ENCODE peak calls at places on chromosomes 2 and 18, in five cellular contexts. P is IMR-90; O is CD4-positive, alpha-beta memory T cell; L is tibial nerve; R is mucosa of descending colon. B is an unnamed sample. For H3K4me1, the result is how much of the 10 kb centered on the place peaks cover.

GRCh38 chr2:19746611-19747309 is 155.0 kb downstream of the TTC32 start:
- DNase-seq in P (peak), O (no peak), L (no peak), R (no peak), B (no peak)

GRCh38 chr2:96325884-96326255 is 753 bp downstream of the ITPRIPL1 start:
- DNase-seq in P (no peak), O (peak), L (no peak), R (peak), B (peak)

GRCh38 chr18:58572680-58573079 is 56.2 kb downstream of the ALPK2 start:
- DNase-seq in P (no peak), O (no peak), L (no peak), R (no peak), B (no peak)

GRCh38 chr2:45786831-45787357 is 135.4 kb downstream of the PRKCE start:
- DNase-seq in P (peak), O (no peak), L (no peak), R (no peak), B (no peak)

GRCh38 chr2:1550658-1551316 is 137.5 kb downstream of the TPO start:
- DNase-seq in P (peak), O (peak), L (peak), R (peak), B (peak)

GRCh38 chr2:85564144-85564563 is 2.9 kb upstream of the GGCX start:
- DNase-seq in P (no peak), O (no peak), L (no peak), R (no peak), B (no peak)

GRCh38 chr2:120346034-120346666 is at the start of gene INHBB:
- DNase-seq in P (no peak), O (no peak), L (no peak), R (peak), B (no peak)

GRCh38 chr2:11540148-11540995 is 6.5 kb downstream of the GREB1 start:
- DNase-seq in P (no peak), O (no peak), L (peak), R (no peak), B (no peak)

GRCh38 chr2:42830922-42831574 is 38.7 kb upstream of the HAAO start:
- DNase-seq in P (no peak), O (no peak), L (no peak), R (no peak), B (no peak)

GRCh38 chr2:38515155-38516074 is 87.3 kb downstream of the HNRNPLL start:
- DNase-seq in P (peak), O (no peak), L (peak), R (no peak), B (peak)

GRCh38 chr2:98524168-98524567 is 79.5 kb downstream of the INPP4A start:
- DNase-seq in P (peak), O (no peak), L (no peak), R (no peak), B (no peak)

GRCh38 chr2:873651-874580 is 76.7 kb upstream of the SNTG2 start:
- DNase-seq in P (no peak), O (no peak), L (no peak), R (no peak), B (no peak)

GRCh38 chr2:219350938-219351280 is 18.4 kb upstream of the RESP18 start:
- DNase-seq in P (peak), O (no peak), L (no peak), R (no peak), B (no peak)

GRCh38 chr2:109083771-109084170 is 45.2 kb upstream of the SH3RF3 start:
- DNase-seq in P (no peak), O (no peak), L (no peak), R (no peak), B (no peak)

GRCh38 chr2:22626621-22627020 is 758.4 kb upstream of the KLHL29 start:
- DNase-seq in P (no peak), O (no peak), L (no peak), R (peak), B (no peak)

GRCh38 chr2:145546091-145546490 is 1026.2 kb upstream of the ZEB2 start:
- DNase-seq in P (peak), O (no peak), L (no peak), R (peak), B (no peak)

GRCh38 chr18:24426073-24426397 is 435 bp upstream of the IMPACT start:
- DNase-seq in P (no peak), O (no peak), L (no peak), R (no peak), B (no peak)

GRCh38 chr2:19462228-19462627 is 103.8 kb upstream of the OSR1 start:
- DNase-seq in P (no peak), O (no peak), L (no peak), R (no peak), B (no peak)

GRCh38 chr18:23333827-23334226 is 119.3 kb upstream of the RIOK3 start:
- DNase-seq in P (no peak), O (no peak), L (no peak), R (no peak), B (no peak)

GRCh38 chr2:119008108-119008507 is 66.1 kb downstream of the MARCO start:
- DNase-seq in P (no peak), O (no peak), L (no peak), R (peak), B (no peak)

GRCh38 chr18:46158498-46158897 is 54.3 kb downstream of the HAUS1 start:
- DNase-seq in P (peak), O (no peak), L (no peak), R (no peak), B (no peak)

GRCh38 chr2:234483568-234484251 is 13.2 kb downstream of the ARL4C start:
- DNase-seq in P (no peak), O (peak), L (no peak), R (peak), B (peak)

GRCh38 chr18:64717026-64717425 is 568.1 kb upstream of the LINC00305 start:
- DNase-seq in P (no peak), O (no peak), L (no peak), R (no peak), B (no peak)

GRCh38 chr2:59761966-59762365 is 791.5 kb downstream of the BCL11A start:
- DNase-seq in P (no peak), O (no peak), L (no peak), R (no peak), B (no peak)

GRCh38 chr2:223772363-223772762 is 65.0 kb downstream of the AP1S3 start:
- DNase-seq in P (no peak), O (no peak), L (no peak), R (no peak), B (no peak)

DNA sequence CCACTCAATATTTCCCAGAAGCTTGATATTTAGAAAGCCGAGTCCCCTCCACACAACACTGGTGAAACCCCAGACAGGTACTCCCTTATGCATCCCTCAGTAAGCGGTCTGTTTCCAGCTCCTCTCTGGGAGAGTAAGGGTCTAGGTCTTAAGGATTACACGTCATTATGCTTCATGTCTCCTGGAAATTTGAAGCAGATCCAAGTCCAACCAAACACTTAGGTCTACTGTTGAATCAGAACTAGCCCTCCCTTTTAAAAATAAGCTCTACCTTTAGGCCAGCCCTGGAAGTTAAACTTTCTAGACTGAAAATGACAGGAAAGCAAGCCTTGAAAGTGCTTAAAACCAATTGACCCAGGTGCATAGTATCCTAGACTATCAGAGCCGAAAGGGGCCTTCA is 1.5 kb upstream of the OST4 start:
- DNase-seq in P (peak), O (no peak), L (no peak), R (no peak), B (no peak)
- H3K4me1 ChIP-seq in P (under half), O (half or more), L (half or more), R (under half), B (under half)

GRCh38 chr18:48675912-48676311 is 137.1 kb downstream of the CTIF start:
- DNase-seq in P (no peak), O (no peak), L (no peak), R (no peak), B (peak)
- H3K4me1 ChIP-seq in P (under half), O (under half), L (under half), R (under half), B (under half)

DNA sequence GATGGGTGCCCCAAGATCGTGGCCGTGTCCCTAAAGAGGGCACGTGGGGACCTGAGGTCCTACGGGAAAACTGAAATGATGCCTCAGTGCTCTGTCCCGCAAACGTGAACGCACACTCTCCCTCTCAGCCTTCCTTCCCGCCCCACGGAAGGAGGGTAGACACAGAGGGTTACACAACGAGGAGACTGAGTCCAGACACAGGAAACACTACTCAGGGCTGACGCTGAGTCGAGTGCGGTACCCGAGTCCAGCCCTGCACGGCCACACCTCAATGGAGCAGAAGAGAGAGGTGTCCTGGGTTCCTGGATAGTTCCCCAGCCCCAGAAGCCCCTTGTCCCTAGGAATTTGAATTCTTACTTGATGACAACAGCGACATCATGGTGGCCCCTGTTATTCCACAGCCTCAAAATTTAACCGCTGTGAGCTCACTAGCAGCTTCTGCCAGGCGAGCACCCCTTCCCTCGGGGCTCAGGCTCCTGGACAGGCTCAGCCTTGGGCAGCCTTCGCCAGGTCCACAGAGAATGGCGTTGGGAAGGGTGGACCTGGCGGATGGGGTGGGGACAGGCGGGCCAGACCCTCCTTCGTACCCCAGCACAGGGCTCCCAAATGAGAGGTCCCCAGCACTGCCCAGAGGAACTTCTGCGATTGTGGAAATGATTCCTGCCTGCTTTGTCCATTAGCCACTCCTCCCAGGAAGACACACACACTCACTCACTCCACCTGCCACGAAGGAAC is 980 bp upstream of the RNPEPL1 start:
- DNase-seq in P (no peak), O (peak), L (no peak), R (peak), B (peak)
- H3K4me1 ChIP-seq in P (under half), O (half or more), L (half or more), R (half or more), B (under half)

GRCh38 chr2:64655873-64656272 is 2.2 kb upstream of the SERTAD2 start:
- DNase-seq in P (no peak), O (no peak), L (no peak), R (no peak), B (no peak)
- H3K4me1 ChIP-seq in P (under half), O (under half), L (under half), R (under half), B (under half)

DNA sequence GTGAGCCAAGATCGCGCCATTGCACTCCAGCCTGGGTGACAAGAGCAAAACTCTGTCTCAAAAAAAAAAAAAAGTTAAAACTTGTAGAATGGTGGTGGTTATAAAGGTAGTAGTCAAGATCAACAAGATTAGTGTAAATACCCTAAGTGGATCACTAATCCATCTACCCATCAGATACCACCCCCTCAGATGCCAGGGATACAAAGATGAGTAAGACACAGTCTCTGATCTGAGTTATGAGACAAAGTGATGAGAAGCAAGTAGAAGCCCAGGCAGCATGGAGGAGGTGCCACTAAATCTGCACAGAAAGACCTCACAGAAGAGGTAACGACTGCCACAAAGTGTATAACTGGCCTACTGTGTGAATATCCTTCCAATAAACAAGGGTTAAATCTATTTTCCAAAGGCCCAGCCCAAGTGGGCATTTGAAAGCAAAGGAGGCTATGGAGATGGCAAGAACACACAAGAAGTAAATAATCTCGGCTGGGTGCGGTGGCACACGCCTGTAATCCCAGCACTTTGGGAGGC is 20.2 kb downstream of the NFE2L2 start:
- DNase-seq in P (no peak), O (no peak), L (no peak), R (no peak), B (no peak)
- H3K4me1 ChIP-seq in P (under half), O (half or more), L (half or more), R (half or more), B (half or more)

GRCh38 chr2:112829931-112830330 is 6.6 kb downstream of the IL1B start:
- DNase-seq in P (no peak), O (no peak), L (no peak), R (no peak), B (no peak)

GRCh38 chr2:112827786-112828185 is 8.8 kb downstream of the IL1B start:
- DNase-seq in P (no peak), O (no peak), L (no peak), R (no peak), B (no peak)

GRCh38 chr2:112831380-112831930 is 5.1 kb downstream of the IL1B start:
- DNase-seq in P (no peak), O (no peak), L (no peak), R (no peak), B (no peak)

GRCh38 chr2:112830469-112830868 is 6.1 kb downstream of the IL1B start:
- DNase-seq in P (no peak), O (no peak), L (no peak), R (no peak), B (no peak)

GRCh38 chr2:112829247-112829646 is 7.3 kb downstream of the IL1B start:
- DNase-seq in P (no peak), O (no peak), L (no peak), R (no peak), B (no peak)
- H3K4me1 ChIP-seq in P (under half), O (under half), L (under half), R (under half), B (under half)

GRCh38 chr2:201432038-201432437 is 19.2 kb downstream of the TRAK2 start:
- DNase-seq in P (peak), O (peak), L (no peak), R (no peak), B (no peak)
- H3K4me1 ChIP-seq in P (under half), O (half or more), L (under half), R (under half), B (under half)

DNA sequence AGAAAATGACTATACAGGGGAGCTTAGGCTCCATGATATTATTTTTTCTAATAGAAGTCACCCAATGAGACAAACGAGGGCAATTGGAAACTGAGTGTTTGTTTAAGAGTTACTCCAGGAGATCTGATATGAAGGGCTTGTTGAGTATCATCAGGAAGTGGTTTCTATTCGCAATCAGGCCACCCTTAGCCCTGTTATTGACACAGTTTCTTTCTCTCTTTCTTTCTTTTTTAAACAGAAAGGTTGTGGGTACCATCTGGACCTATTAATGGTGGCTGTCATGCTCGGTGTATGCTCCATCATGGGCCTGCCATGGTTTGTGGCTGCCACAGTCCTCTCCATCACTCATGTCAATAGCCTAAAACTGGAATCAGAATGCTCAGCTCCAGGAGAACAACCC is 117.3 kb downstream of the DPP4 start:
- DNase-seq in P (no peak), O (peak), L (no peak), R (no peak), B (no peak)
- H3K4me1 ChIP-seq in P (under half), O (half or more), L (under half), R (under half), B (under half)